ENCODE peak calls at places on chromosomes 3 and 15, in six cellular contexts. F is GM12864, N is psoas muscle, T is neural progenitor cell, L is bronchial epithelial cell, G is AG04450. B is an unnamed sample.

GRCh38 chr3:111538687-111539086 is 3.3 kb upstream of the CD96 start:
- DNase-seq in F (no peak), N (no peak), T (no peak), L (peak), G (no peak), B (peak)

GRCh38 chr15:45799508-45799907 is 164.7 kb downstream of the SQOR start:
- DNase-seq in F (no peak), N (no peak), T (no peak), L (no peak), G (no peak), B (peak)

GRCh38 chr3:114746502-114746901 is 400.6 kb downstream of the ZBTB20 start:
- DNase-seq in F (no peak), N (no peak), T (no peak), L (no peak), G (no peak), B (no peak)

GRCh38 chr3:64047214-64047613 is 23.9 kb upstream of the PSMD6 start:
- DNase-seq in F (no peak), N (no peak), T (no peak), L (no peak), G (no peak), B (no peak)

GRCh38 chr3:154684021-154684420 is 254.0 kb upstream of the GPR149 start:
- DNase-seq in F (no peak), N (no peak), T (peak), L (no peak), G (no peak), B (peak)

GRCh38 chr15:100112636-100113305 is 229.0 kb downstream of the ADAMTS17 start:
- DNase-seq in F (no peak), N (no peak), T (no peak), L (no peak), G (no peak), B (no peak)

GRCh38 chr15:73899197-73900128 is 26.1 kb downstream of the TBC1D21 start:
- DNase-seq in F (no peak), N (no peak), T (peak), L (no peak), G (no peak), B (no peak)

GRCh38 chr3:10981961-10982360 is 10.6 kb upstream of the SLC6A1 start:
- DNase-seq in F (no peak), N (no peak), T (no peak), L (peak), G (no peak), B (no peak)

GRCh38 chr3:183265713-183266417 is 12.8 kb downstream of the B3GNT5 start:
- DNase-seq in F (no peak), N (no peak), T (peak), L (peak), G (peak), B (no peak)

GRCh38 chr3:79012946-79013362 is 754.8 kb downstream of the ROBO1 start:
- DNase-seq in F (no peak), N (no peak), T (peak), L (no peak), G (no peak), B (no peak)

GRCh38 chr3:152267319-152267689 is 1.4 kb upstream of the MBNL1 start:
- DNase-seq in F (no peak), N (no peak), T (no peak), L (peak), G (no peak), B (no peak)

GRCh38 chr3:155991291-155991690 is 120.8 kb downstream of the GMPS start:
- DNase-seq in F (no peak), N (no peak), T (no peak), L (no peak), G (no peak), B (no peak)

GRCh38 chr3:33128706-33129105 is 14.9 kb downstream of the CRTAP start:
- DNase-seq in F (no peak), N (no peak), T (peak), L (no peak), G (no peak), B (no peak)

GRCh38 chr3:160486459-160486869 is 36.9 kb upstream of the TRIM59 start:
- DNase-seq in F (no peak), N (no peak), T (peak), L (peak), G (no peak), B (peak)

GRCh38 chr3:18258492-18258891 is 166.6 kb downstream of the SATB1 start:
- DNase-seq in F (no peak), N (no peak), T (no peak), L (no peak), G (no peak), B (peak)

GRCh38 chr15:43211336-43211735 is 9.5 kb downstream of the EPB42 start:
- DNase-seq in F (no peak), N (no peak), T (no peak), L (no peak), G (no peak), B (no peak)

GRCh38 chr3:107745354-107745753 is 222.6 kb downstream of the BBX start:
- DNase-seq in F (no peak), N (no peak), T (no peak), L (no peak), G (no peak), B (no peak)

GRCh38 chr3:24101676-24102168 is 156.6 kb downstream of the NR1D2 start:
- DNase-seq in F (no peak), N (no peak), T (no peak), L (peak), G (no peak), B (no peak)

GRCh38 chr15:73930371-73930770 is 4.1 kb downstream of the LOXL1 start:
- DNase-seq in F (no peak), N (peak), T (no peak), L (no peak), G (peak), B (no peak)

GRCh38 chr3:128864351-128864811 is 15.0 kb upstream of the ACAD9 start:
- DNase-seq in F (no peak), N (no peak), T (peak), L (no peak), G (no peak), B (no peak)

GRCh38 chr3:16406175-16406574 is 107.3 kb downstream of the RFTN1 start:
- DNase-seq in F (no peak), N (no peak), T (no peak), L (no peak), G (no peak), B (no peak)

GRCh38 chr15:40436116-40436891 is 4.4 kb upstream of the BAHD1 start:
- DNase-seq in F (no peak), N (no peak), T (peak), L (no peak), G (no peak), B (no peak)

GRCh38 chr3:122305818-122306621 is 19.0 kb upstream of the CSTA start:
- DNase-seq in F (no peak), N (no peak), T (peak), L (peak), G (no peak), B (peak)

GRCh38 chr3:61772439-61772838 is 211.1 kb downstream of the PTPRG start:
- DNase-seq in F (no peak), N (no peak), T (no peak), L (no peak), G (no peak), B (no peak)

DNA sequence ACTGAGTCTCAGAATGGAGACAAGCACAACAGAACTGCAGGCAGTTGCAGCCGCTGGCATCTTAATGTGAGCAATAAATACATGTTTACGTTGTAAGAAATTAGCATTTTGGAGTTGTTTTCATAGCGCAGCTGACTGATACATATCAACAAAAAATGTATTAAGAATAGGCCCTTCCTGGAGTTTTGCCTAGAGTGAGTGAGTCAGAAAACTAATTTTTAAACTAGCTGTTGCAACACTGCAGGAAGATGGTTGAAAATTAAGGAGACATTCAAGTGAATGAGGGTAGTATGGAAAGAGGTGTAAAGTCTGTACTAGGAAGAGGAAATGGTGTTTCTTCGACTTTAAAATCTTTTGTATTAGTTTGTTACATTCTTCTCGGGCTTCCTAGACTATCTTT is 39.6 kb upstream of the TIMP4 start:
- DNase-seq in F (no peak), N (no peak), T (no peak), L (peak), G (no peak), B (no peak)
- TF ChIP-seq CTCF in F (no peak), N (no peak), T (no peak), L (no peak), G (no peak), B (no peak)

DNA sequence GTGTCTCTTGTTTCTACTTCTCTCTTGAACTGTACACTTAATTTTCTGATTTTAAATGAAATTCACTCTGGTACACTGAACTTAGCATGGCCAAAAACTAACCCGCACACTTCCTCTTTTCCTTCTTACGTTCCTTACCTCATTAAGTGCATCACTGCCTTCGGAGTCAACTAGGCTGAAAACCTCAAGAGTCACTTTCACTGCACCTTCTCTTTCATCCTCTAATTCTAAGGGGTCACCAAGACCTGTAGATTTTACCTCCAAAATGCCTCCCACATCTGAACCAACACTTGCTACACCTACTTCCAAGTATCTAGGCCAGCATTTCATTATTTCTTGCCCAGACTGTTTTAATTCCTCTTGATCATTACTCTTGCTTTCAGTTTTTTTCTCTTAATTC is 6.6 kb downstream of the CBLB start:
- DNase-seq in F (peak), N (no peak), T (no peak), L (no peak), G (no peak), B (peak)
- H3K4me3 ChIP-seq in F (no peak), N (no peak), T (no peak), L (no peak), G (no peak), B (no peak)

DNA sequence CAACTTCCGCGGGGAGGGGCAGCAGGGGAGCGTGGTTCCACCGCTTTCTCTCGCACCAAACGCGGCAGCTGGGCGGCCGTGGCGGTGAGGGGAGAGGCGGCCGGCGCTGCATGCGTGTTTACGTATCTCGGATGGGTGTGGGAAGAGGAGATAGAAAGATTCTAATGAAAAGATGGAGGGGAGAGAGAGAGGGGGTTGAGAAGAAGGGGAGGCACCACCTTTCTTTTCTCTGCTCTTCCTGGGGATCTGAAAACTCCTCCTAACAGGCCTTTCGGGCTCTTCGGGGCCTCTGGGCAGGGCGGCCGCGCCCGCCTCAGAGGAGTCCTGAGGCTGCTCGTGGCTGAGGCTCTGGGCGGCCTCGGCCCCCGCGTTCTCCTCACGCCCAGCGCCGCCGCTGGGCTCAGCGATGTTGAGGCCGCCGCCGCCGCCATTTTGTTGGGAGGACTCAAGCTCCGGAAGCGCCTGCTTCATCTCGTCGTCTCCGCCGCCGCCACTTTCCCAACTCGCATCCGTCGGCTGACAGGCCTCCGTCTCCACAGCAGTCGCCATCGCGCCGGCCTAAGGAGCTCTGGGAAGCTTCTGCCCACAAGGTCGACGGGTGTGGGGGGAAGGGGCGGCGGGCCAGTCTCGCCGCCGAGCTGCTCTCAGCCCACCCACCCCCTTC is 475 bp downstream of the TASOR start:
- DNase-seq in F (peak), N (peak), T (peak), L (peak), G (peak), B (peak)
- TF ChIP-seq CTCF in F (no peak), N (no peak), T (no peak), L (no peak), G (no peak), B (no peak)

GRCh38 chr15:64692166-64692565 is 83.2 kb downstream of the RBPMS2 start:
- DNase-seq in F (no peak), N (no peak), T (no peak), L (no peak), G (no peak), B (no peak)

GRCh38 chr15:64697911-64698369 is 77.4 kb downstream of the RBPMS2 start:
- DNase-seq in F (no peak), N (no peak), T (no peak), L (peak), G (no peak), B (peak)

GRCh38 chr15:64693134-64693533 is 82.3 kb downstream of the RBPMS2 start:
- DNase-seq in F (no peak), N (peak), T (no peak), L (peak), G (peak), B (no peak)

GRCh38 chr15:64694816-64695215 is 80.6 kb downstream of the RBPMS2 start:
- DNase-seq in F (no peak), N (no peak), T (no peak), L (no peak), G (no peak), B (no peak)

DNA sequence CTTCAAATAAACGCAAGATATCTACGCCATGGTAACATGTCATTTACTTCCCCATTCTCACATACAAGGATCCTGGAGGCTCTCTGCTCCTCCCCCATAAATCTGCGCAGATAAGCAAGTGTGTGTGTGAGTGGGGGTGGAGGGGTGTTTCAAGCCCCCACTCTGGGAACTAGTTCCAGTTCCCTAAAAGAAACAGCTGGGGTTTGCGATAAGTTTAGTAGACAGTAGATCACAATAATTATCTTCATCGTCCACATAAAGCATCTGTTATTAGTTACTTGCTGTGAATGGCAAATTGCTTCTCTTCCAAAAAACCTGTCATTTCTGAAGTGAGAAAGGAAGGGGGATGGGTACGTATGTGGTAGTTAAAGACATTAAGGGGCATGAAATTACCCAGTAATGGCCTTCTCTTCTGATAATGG is 79.8 kb downstream of the RBPMS2 start:
- DNase-seq in F (no peak), N (no peak), T (no peak), L (no peak), G (no peak), B (peak)
- H3K4me3 ChIP-seq in F (no peak), N (no peak), T (no peak), L (no peak), G (no peak), B (no peak)

GRCh38 chr3:126621171-126621570 is 33.8 kb downstream of the TXNRD3 start:
- DNase-seq in F (no peak), N (peak), T (no peak), L (peak), G (peak), B (no peak)
- TF ChIP-seq CTCF in F (no peak), N (no peak), T (no peak), L (no peak), G (no peak), B (no peak)

B was measured in GM12865.